ENCODE peak calls at places on chromosomes 11 and 22, in nine cellular contexts. Q is aorta; F is spleen; V is colonic mucosa; T is heart right ventricle; C is cardiac muscle cell; P is CD4-positive, CD25-positive, alpha-beta regulatory T cell; E is effector memory CD4-positive, alpha-beta T cell; M is CD4-positive, alpha-beta T cell. R is an unnamed sample.

GRCh38 chr22:46964773-46965550 is 202.5 kb downstream of the TBC1D22A start:
- DNase-seq in T (no peak), C (no peak), E (no peak), V (no peak), F (no peak), P (no peak), Q (no peak), M (no peak), R (no peak)

GRCh38 chr22:28728621-28729313 is 12.9 kb downstream of the CHEK2 start:
- DNase-seq in C (no peak), P (no peak), M (no peak), F (no peak), V (no peak), E (no peak), T (no peak), Q (no peak), R (no peak)

GRCh38 chr11:61325649-61326414 is 7.1 kb downstream of the DDB1 start:
- DNase-seq in E (no peak), F (no peak), T (no peak), P (no peak), Q (peak), M (no peak), C (no peak), V (no peak), R (no peak)

GRCh38 chr11:70054020-70054419 is 24.1 kb upstream of the ANO1 start:
- DNase-seq in Q (peak), E (no peak), F (no peak), P (no peak), V (no peak), T (no peak), C (no peak), M (no peak), R (no peak)

GRCh38 chr22:31248138-31248745 is 36.1 kb downstream of the LIMK2 start:
- DNase-seq in C (peak), M (peak), V (peak), Q (peak), P (peak), E (peak), T (peak), F (peak), R (no peak)

GRCh38 chr11:14417186-14417585 is 58.2 kb upstream of the RRAS2 start:
- DNase-seq in P (no peak), F (no peak), T (no peak), C (no peak), M (no peak), V (no peak), Q (no peak), E (no peak), R (no peak)

GRCh38 chr22:48258108-48258705 is 1495.8 kb downstream of the TBC1D22A start:
- DNase-seq in E (no peak), M (no peak), V (no peak), C (no peak), Q (no peak), F (peak), P (no peak), T (no peak), R (no peak)

GRCh38 chr11:31479073-31479472 is 30.3 kb downstream of the IMMP1L start:
- DNase-seq in Q (no peak), F (no peak), E (no peak), P (no peak), M (no peak), V (no peak), T (no peak), C (no peak), R (no peak)

GRCh38 chr11:46949297-46949696 is 12.7 kb downstream of the CSTPP1 start:
- DNase-seq in P (no peak), C (no peak), M (no peak), T (no peak), E (no peak), V (no peak), F (no peak), Q (no peak), R (no peak)

GRCh38 chr22:40050258-40050657 is 55.5 kb downstream of the FAM83F start:
- DNase-seq in P (no peak), F (no peak), E (no peak), V (no peak), M (no peak), C (no peak), T (no peak), Q (no peak), R (no peak)

GRCh38 chr22:47340851-47341436 is 578.5 kb downstream of the TBC1D22A start:
- DNase-seq in Q (no peak), M (no peak), T (no peak), F (no peak), V (no peak), P (no peak), C (no peak), E (no peak), R (no peak)

GRCh38 chr11:119694334-119694733 is 34.7 kb downstream of the NECTIN1 start:
- DNase-seq in Q (no peak), F (no peak), E (no peak), M (no peak), C (no peak), V (peak), T (no peak), P (no peak), R (no peak)

GRCh38 chr11:15819679-15820286 is 536.6 kb downstream of the SOX6 start:
- DNase-seq in P (no peak), M (no peak), C (peak), Q (peak), V (peak), T (peak), E (no peak), F (peak), R (peak)

GRCh38 chr11:78715639-78716311 is 141.1 kb upstream of the NARS2 start:
- DNase-seq in T (peak), P (no peak), Q (peak), F (no peak), E (no peak), M (peak), V (peak), C (peak), R (peak)

GRCh38 chr22:26548984-26549383 is 36.7 kb upstream of the TFIP11 start:
- DNase-seq in F (no peak), M (no peak), C (no peak), Q (no peak), V (no peak), T (no peak), E (no peak), P (no peak), R (no peak)

GRCh38 chr11:92893276-92893675 is 76.2 kb upstream of the MTNR1B start:
- DNase-seq in E (no peak), F (no peak), M (no peak), T (no peak), V (no peak), P (no peak), Q (no peak), C (no peak), R (no peak)

GRCh38 chr11:61489833-61490585 is 18.5 kb upstream of the LRRC10B start:
- DNase-seq in F (no peak), Q (peak), P (no peak), V (no peak), C (peak), M (no peak), T (no peak), E (no peak), R (no peak)

GRCh38 chr22:30309981-30310672 is 16.6 kb downstream of the TBC1D10A start:
- DNase-seq in T (no peak), V (peak), E (no peak), C (no peak), F (no peak), M (no peak), Q (no peak), P (no peak), R (no peak)

GRCh38 chr11:72038491-72038890 is 39.8 kb downstream of the IL18BP start:
- DNase-seq in Q (peak), F (no peak), E (no peak), P (no peak), T (peak), V (peak), C (no peak), M (no peak), R (peak)
- H3K27ac ChIP-seq in Q (peak), F (peak), E (peak), P (peak), T (peak), V (peak), C (peak), M (peak), R (peak)

GRCh38 chr11:95450547-95451123 is 219.6 kb upstream of the SESN3 start:
- DNase-seq in Q (no peak), M (no peak), C (no peak), F (no peak), T (no peak), V (no peak), E (no peak), P (no peak), R (no peak)
- H3K27ac ChIP-seq in Q (no peak), M (no peak), C (no peak), F (peak), T (peak), V (no peak), E (no peak), P (no peak), R (no peak)

GRCh38 chr11:12158926-12159325 is 48.5 kb downstream of the MICAL2 start:
- DNase-seq in M (no peak), E (no peak), P (no peak), F (no peak), V (no peak), Q (no peak), T (no peak), C (peak), R (no peak)
- H3K27ac ChIP-seq in M (no peak), E (no peak), P (no peak), F (no peak), V (peak), Q (peak), T (peak), C (peak), R (no peak)

GRCh38 chr11:132555617-132556016 is 976.7 kb downstream of the OPCML start:
- DNase-seq in P (no peak), V (no peak), M (no peak), T (no peak), Q (no peak), C (no peak), F (no peak), E (no peak), R (no peak)
- H3K27ac ChIP-seq in P (no peak), V (no peak), M (no peak), T (no peak), Q (no peak), C (no peak), F (no peak), E (no peak), R (no peak)

GRCh38 chr11:129862123-129862522 is 33.3 kb downstream of the NFRKB start:
- DNase-seq in P (no peak), F (no peak), T (no peak), C (no peak), E (no peak), M (no peak), Q (no peak), V (no peak), R (no peak)
- H3K27ac ChIP-seq in P (no peak), F (no peak), T (peak), C (peak), E (no peak), M (no peak), Q (no peak), V (no peak), R (no peak)

GRCh38 chr11:76788661-76789442 is 5.7 kb downstream of the TSKU start:
- DNase-seq in Q (peak), F (peak), V (peak), P (no peak), C (no peak), T (no peak), M (no peak), E (no peak), R (peak)
- H3K27ac ChIP-seq in Q (no peak), F (no peak), V (peak), P (no peak), C (no peak), T (no peak), M (no peak), E (no peak), R (no peak)

DNA sequence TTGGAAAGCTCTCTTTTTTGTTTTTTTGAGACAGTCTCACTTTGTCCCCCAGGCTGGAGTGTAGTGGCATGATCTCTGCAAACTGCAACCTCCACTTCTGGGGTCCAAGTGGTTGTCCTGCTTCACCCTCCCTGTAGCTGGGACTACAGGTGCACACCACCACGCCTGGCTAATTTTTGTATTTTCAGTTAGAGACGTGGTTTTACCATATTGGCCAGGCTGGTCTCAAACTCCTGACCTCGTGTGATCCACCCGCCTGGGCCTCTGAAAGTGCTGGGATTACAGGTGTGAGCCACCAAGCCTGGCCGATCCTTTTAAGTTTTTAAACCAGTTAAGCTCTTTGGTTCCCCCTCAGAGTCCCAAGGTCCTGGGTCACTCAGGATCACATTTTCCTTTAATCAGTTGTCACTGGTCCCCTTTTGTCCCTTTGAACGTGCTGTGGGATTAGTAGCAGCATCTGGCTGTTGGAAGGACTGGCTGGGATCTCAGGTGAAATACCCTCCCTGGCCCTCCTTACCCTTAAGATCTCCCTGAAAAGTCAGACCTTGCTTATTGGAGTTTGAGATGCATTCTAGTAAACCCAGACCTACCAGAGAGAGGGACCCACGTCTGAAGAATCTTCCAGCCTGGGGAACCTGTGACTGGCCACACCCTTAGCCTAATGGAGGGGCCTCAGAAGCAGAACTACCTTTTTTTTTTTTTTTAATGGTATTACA is 8.1 kb downstream of the MALAT1 start:
- DNase-seq in C (peak), F (no peak), P (peak), M (no peak), Q (peak), E (peak), T (no peak), V (peak), R (peak)
- H3K27ac ChIP-seq in C (peak), F (peak), P (peak), M (peak), Q (peak), E (peak), T (peak), V (peak), R (peak)

R was measured in substantia nigra.